ENCODE peak calls at places on chromosomes 12 and 14, in six cellular contexts. Z is HCT116, T is SK-N-SH, J is neuronal stem cell, D is cardiac muscle cell, W is endothelial cell of umbilical vein. S is an unnamed sample. For H3K36me3, the result is how much of the 10 kb centered on the place peaks cover.

GRCh38 chr12:11107719-11108118 is 15.6 kb upstream of the TAS2R43 start:
- DNase-seq in Z (no peak), T (no peak), J (no peak), D (no peak), W (no peak), S (no peak)

GRCh38 chr14:49931523-49931922 is 38.6 kb downstream of the ARF6 start:
- DNase-seq in Z (no peak), T (no peak), J (no peak), D (no peak), W (no peak), S (no peak)

GRCh38 chr12:42935756-42936155 is 346.2 kb upstream of the PRICKLE1 start:
- DNase-seq in Z (no peak), T (no peak), J (no peak), D (peak), W (no peak), S (no peak)

GRCh38 chr12:124687695-124688301 is 120.4 kb upstream of the NCOR2 start:
- DNase-seq in Z (no peak), T (no peak), J (no peak), D (peak), W (peak), S (no peak)

GRCh38 chr14:26598081-26598671 is 343 bp upstream of the NOVA1 start:
- DNase-seq in Z (no peak), T (peak), J (peak), D (peak), W (peak), S (peak)

GRCh38 chr14:65551019-65551643 is 138.6 kb downstream of the FUT8 start:
- DNase-seq in Z (no peak), T (no peak), J (no peak), D (no peak), W (no peak), S (no peak)

GRCh38 chr14:105533811-105534498 is 7.6 kb downstream of the TMEM121 start:
- DNase-seq in Z (no peak), T (no peak), J (no peak), D (no peak), W (no peak), S (no peak)

GRCh38 chr12:103288016-103288415 is 207.8 kb downstream of the C12orf42 start:
- DNase-seq in Z (no peak), T (no peak), J (no peak), D (no peak), W (no peak), S (no peak)

GRCh38 chr14:89660183-89660582 is 243.2 kb upstream of the FOXN3 start:
- DNase-seq in Z (no peak), T (peak), J (no peak), D (peak), W (no peak), S (no peak)

GRCh38 chr12:4117386-4118016 is 156.1 kb upstream of the CCND2 start:
- DNase-seq in Z (no peak), T (no peak), J (no peak), D (no peak), W (no peak), S (no peak)

GRCh38 chr12:47734725-47735480 is 9.6 kb upstream of the ENDOU start:
- DNase-seq in Z (no peak), T (peak), J (no peak), D (no peak), W (no peak), S (peak)

GRCh38 chr14:61187642-61187905 is 93.6 kb downstream of the TMEM30B start:
- DNase-seq in Z (no peak), T (no peak), J (no peak), D (no peak), W (no peak), S (no peak)

GRCh38 chr14:68306934-68307758 is 485.7 kb downstream of the ZFP36L1 start:
- DNase-seq in Z (peak), T (no peak), J (no peak), D (no peak), W (no peak), S (no peak)

GRCh38 chr12:12749433-12749832 is 32.3 kb downstream of the CDKN1B start:
- DNase-seq in Z (no peak), T (no peak), J (no peak), D (peak), W (no peak), S (no peak)

GRCh38 chr12:126718365-126718764 is 1548.6 kb upstream of the TMEM132C start:
- DNase-seq in Z (no peak), T (no peak), J (no peak), D (no peak), W (no peak), S (no peak)

GRCh38 chr12:120468271-120468845 is 1.2 kb downstream of the SRSF9 start:
- DNase-seq in Z (no peak), T (peak), J (peak), D (peak), W (no peak), S (peak)

GRCh38 chr14:79705126-79705894 is 506.0 kb downstream of the DIO2 start:
- DNase-seq in Z (no peak), T (no peak), J (no peak), D (no peak), W (no peak), S (no peak)

GRCh38 chr14:54881235-54881760 is 21.3 kb downstream of the GCH1 start:
- DNase-seq in Z (no peak), T (no peak), J (no peak), D (peak), W (no peak), S (no peak)

GRCh38 chr12:93922583-93923006 is 225.8 kb upstream of the PLXNC1 start:
- DNase-seq in Z (no peak), T (no peak), J (no peak), D (peak), W (no peak), S (no peak)

GRCh38 chr14:95303552-95303951 is 16.2 kb downstream of the CLMN start:
- DNase-seq in Z (no peak), T (peak), J (no peak), D (no peak), W (no peak), S (no peak)

GRCh38 chr12:124646385-124647230 is 79.2 kb upstream of the NCOR2 start:
- DNase-seq in Z (no peak), T (no peak), J (no peak), D (no peak), W (no peak), S (no peak)

GRCh38 chr12:130715996-130716917 is at the start of gene RIMBP2:
- DNase-seq in Z (no peak), T (peak), J (peak), D (peak), W (no peak), S (peak)

GRCh38 chr14:95137804-95138167 is 19.5 kb downstream of the DICER1 start:
- DNase-seq in Z (no peak), T (no peak), J (no peak), D (peak), W (peak), S (no peak)

GRCh38 chr12:95977764-95978305 is 18.3 kb downstream of the HAL start:
- DNase-seq in Z (no peak), T (no peak), J (no peak), D (no peak), W (no peak), S (no peak)

GRCh38 chr14:73726025-73726961 is 12.1 kb upstream of the PNMA1 start:
- DNase-seq in Z (no peak), T (no peak), J (no peak), D (peak), W (no peak), S (peak)

GRCh38 chr12:93972411-93973208 is 175.8 kb upstream of the PLXNC1 start:
- DNase-seq in Z (no peak), T (no peak), J (no peak), D (peak), W (no peak), S (no peak)

GRCh38 chr12:104524433-104524832 is 67.7 kb downstream of the CHST11 start:
- DNase-seq in Z (no peak), T (no peak), J (no peak), D (no peak), W (no peak), S (no peak)

GRCh38 chr12:132955094-132955932 is 793 bp downstream of the ZNF605 start:
- DNase-seq in Z (no peak), T (no peak), J (peak), D (peak), W (peak), S (no peak)

GRCh38 chr14:103372552-103373304 is 12.5 kb upstream of the MARK3 start:
- DNase-seq in Z (peak), T (no peak), J (no peak), D (peak), W (peak), S (peak)

GRCh38 chr12:43370299-43370698 is 181.7 kb downstream of the ADAMTS20 start:
- DNase-seq in Z (peak), T (no peak), J (no peak), D (peak), W (peak), S (no peak)

GRCh38 chr12:10557329-10557728 is 51.6 kb downstream of the EIF2S3B start:
- DNase-seq in Z (no peak), T (no peak), J (no peak), D (no peak), W (no peak), S (no peak)

GRCh38 chr12:19893514-19893913 is 454.2 kb downstream of the AEBP2 start:
- DNase-seq in Z (peak), T (no peak), J (no peak), D (peak), W (peak), S (peak)

GRCh38 chr14:61891251-61891650 is 129.0 kb downstream of the SNAPC1 start:
- DNase-seq in Z (no peak), T (no peak), J (peak), D (peak), W (peak), S (no peak)

DNA sequence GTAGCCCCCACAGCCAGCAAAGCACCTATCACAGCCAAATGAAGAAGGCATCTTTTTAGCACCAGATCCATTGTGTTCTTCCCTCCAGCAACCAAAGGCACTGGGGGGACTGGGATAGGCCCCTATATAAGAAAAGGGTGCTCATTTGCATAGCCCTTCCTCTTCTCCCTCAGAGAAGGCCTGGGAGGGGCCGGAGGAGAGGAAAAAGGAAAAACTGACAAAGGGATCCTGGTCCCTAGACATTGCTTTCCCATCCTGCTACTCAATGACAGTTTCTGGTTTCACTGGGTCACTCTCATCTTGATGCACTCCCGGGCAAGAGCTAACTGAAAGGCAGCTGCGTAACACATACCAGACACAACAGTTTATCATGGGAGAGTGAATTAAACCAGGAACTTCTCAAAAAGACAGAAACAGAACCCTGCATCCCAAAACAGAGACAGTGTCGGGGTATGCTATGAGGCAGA is at the start of gene PMEL:
- DNase-seq in Z (no peak), T (peak), J (peak), D (peak), W (peak), S (peak)
- H3K36me3 ChIP-seq in Z (under half), T (under half), J (under half), D (under half), W (under half), S (under half)

DNA sequence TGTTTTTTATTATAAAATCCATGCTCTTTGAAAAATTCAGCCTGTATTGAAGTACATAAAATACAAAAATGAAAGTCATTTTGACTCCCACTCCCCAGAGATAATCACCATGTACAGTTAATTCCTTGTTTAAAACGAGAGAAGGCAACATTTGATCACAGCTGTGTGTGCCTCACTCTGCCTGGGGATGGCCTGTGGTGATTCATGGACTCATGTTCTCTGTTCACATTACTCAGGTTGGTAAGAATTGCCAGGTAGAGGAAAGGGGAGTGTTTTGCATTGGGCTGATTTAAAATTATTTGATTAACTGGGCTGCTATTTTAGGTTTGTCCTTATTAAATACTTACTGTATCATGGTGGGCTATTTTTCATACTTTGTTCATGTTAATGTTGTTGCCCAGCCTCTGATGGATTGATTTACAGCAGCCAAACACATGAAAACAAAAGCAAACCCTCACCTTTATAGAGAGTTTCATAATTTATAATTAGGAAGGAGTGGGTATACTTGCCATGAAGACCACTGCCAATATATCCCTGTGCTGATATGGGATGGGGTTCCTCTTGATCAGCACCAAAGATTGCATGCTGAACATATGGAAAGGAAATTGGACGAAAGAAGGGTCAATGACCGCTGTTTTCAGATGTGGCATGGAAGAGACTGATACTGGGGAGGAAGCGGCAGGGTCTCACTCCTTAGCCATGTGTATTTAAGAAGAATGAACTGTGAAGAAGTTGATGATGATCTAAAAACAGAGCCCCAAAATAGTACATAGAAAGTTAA is 3.0 kb downstream of the ZBTB1 start:
- DNase-seq in Z (no peak), T (no peak), J (no peak), D (peak), W (no peak), S (no peak)
- H3K4me3 ChIP-seq in Z (no peak), T (no peak), J (no peak), D (no peak), W (no peak), S (no peak)

DNA sequence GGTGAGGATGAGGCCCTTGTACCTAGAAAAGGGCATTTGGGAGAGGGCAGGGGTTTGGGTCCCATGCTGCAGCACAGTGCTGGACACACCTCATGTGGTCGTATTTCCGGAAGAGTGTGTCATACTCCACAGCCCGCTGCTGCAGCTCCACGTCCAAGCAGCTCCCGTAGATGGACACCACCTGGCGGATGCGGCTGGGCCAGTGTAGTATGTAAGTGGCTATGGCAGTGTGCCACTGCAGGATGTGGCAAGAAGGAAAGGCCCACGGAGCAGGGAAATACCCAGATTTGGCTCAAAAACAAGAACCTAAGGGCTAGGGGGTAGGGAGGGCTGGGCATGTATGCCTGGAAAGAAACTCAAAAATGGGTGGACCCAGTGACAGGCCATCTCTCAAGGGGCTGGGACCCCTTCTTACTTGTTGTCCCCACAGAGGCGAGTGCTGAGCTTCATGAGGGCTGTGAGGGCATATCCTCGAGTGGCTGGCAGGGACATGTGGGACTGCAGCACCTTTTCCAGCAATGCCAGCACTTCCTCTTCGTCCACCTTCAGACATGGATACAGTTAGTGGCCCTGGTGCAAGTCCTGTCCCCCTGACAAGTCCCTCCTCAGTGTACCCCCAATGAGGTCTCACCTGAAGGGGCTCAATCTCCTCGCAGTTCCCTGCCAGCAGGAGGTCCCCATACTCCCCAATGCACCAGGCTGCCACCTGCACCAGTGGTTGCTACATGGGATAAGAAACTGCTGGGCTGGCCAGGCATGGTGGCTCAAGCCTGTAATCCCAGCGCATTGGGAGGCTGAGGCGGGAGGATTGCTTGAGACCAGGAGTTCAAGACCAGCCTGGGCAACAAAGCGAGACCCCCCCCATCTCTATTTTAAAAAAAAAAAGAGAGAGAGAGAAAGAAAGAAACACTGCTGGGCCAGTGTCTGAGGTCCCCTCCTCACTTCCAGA is 5.4 kb downstream of the AP1G2 start:
- DNase-seq in Z (no peak), T (no peak), J (no peak), D (peak), W (no peak), S (no peak)
- H3K36me3 ChIP-seq in Z (under half), T (half or more), J (under half), D (under half), W (under half), S (half or more)

GRCh38 chr14:20873370-20874177 is 17.6 kb upstream of the RNASE3 start:
- DNase-seq in Z (peak), T (peak), J (peak), D (peak), W (peak), S (peak)
- H3K4me3 ChIP-seq in Z (peak), T (no peak), J (peak), D (no peak), W (peak), S (peak)

GRCh38 chr12:56307221-56307965 is 7.3 kb upstream of the CS start:
- DNase-seq in Z (no peak), T (no peak), J (no peak), D (no peak), W (no peak), S (no peak)
- H3K36me3 ChIP-seq in Z (under half), T (under half), J (under half), D (under half), W (under half), S (under half)

GRCh38 chr12:62817556-62818271 is 117.2 kb downstream of the PPM1H start:
- DNase-seq in Z (no peak), T (no peak), J (no peak), D (peak), W (peak), S (peak)
- H3K4me3 ChIP-seq in Z (no peak), T (no peak), J (no peak), D (no peak), W (no peak), S (no peak)

GRCh38 chr14:51719970-51720369 is 68.3 kb downstream of the FRMD6 start:
- DNase-seq in Z (no peak), T (no peak), J (no peak), D (no peak), W (no peak), S (no peak)
- H3K36me3 ChIP-seq in Z (under half), T (half or more), J (under half), D (under half), W (under half), S (under half)

DNA sequence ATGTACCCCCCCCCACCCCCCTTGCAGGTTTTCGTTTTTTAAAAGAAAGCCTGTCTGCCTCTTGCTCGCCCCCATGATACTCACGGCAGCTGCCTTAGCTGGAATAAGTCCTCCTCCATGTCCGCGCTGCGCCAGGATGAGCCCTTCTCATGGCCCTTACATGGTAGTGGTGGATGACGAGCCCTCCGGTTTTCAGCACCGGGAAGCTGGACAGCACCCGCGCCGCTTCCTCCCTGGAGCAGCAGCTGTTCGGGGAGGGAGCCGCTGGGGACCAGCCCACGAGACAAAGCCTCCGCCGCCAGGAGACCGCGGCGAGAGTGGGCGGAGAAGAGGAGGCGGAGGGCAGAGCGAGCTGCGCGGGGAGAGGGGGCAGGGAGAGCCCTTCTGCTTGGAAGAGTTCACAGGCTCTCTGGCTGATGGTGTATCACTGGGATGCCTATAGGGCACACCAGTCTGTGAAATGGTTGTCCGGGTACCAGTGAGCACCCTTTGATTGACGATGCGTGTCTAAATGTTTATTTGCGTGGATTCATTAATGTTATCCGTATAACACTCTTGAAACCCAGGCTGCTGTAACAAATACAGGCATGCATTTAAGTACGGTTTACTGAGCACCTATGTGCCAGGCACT is at the start of gene SVOP:
- DNase-seq in Z (peak), T (peak), J (peak), D (peak), W (peak), S (peak)
- H3K4me3 ChIP-seq in Z (no peak), T (peak), J (no peak), D (no peak), W (no peak), S (peak)

S was measured in H7.